ENCODE peak calls at places on chromosomes 3 and 15, in four cellular contexts. One of them, this sample, is unnamed.
A peak's percentile ranks its signal among the peaks of the same experiment; 100 is the strongest.

GRCh38 chr3:63791974-63792373 is 27.1 kb upstream of the C3orf49 start:
- DNase-seq in kidney epithelial cell: no peak
- DNase-seq in kidney: no peak
- DNase-seq in uterus: no peak
- DNase-seq in this sample: no peak

GRCh38 chr15:68383161-68384074 is 48.5 kb downstream of the ITGA11 start:
- DNase-seq in kidney epithelial cell: no peak
- DNase-seq in kidney: no peak
- DNase-seq in uterus: peak; percentile 36
- DNase-seq in this sample: peak; percentile 44

GRCh38 chr3:115423170-115423569 is 200.1 kb upstream of the GAP43 start:
- DNase-seq in kidney epithelial cell: no peak
- DNase-seq in uterus: no peak
- DNase-seq in kidney: no peak
- DNase-seq in this sample: no peak

GRCh38 chr3:111473550-111473949 is 68.4 kb upstream of the CD96 start:
- DNase-seq in kidney epithelial cell: no peak
- DNase-seq in uterus: no peak
- DNase-seq in kidney: peak; percentile 22
- DNase-seq in this sample: no peak

GRCh38 chr3:188066141-188066540 is 87.8 kb upstream of the LPP start:
- DNase-seq in kidney epithelial cell: no peak
- DNase-seq in kidney: no peak
- DNase-seq in uterus: no peak
- DNase-seq in this sample: no peak

GRCh38 chr3:87564438-87564837 is 288.1 kb upstream of the POU1F1 start:
- DNase-seq in uterus: no peak
- DNase-seq in kidney epithelial cell: no peak
- DNase-seq in kidney: no peak
- DNase-seq in this sample: no peak

GRCh38 chr15:89206908-89207331 is 14.5 kb downstream of the RLBP1 start:
- DNase-seq in kidney: peak; percentile 84
- DNase-seq in uterus: peak; percentile 67
- DNase-seq in kidney epithelial cell: peak; percentile 10
- DNase-seq in this sample: peak; percentile 73

GRCh38 chr3:119649764-119650163 is 10.6 kb downstream of the POPDC2 start:
- DNase-seq in kidney: no peak
- DNase-seq in uterus: no peak
- DNase-seq in kidney epithelial cell: no peak
- DNase-seq in this sample: no peak

GRCh38 chr15:79682851-79683288 is 213.9 kb downstream of the MTHFS start:
- DNase-seq in kidney epithelial cell: no peak
- DNase-seq in uterus: no peak
- DNase-seq in kidney: no peak
- DNase-seq in this sample: no peak

GRCh38 chr3:45952456-45952855 is 9.2 kb downstream of the CXCR6 start:
- DNase-seq in kidney: no peak
- DNase-seq in uterus: no peak
- DNase-seq in kidney epithelial cell: no peak
- DNase-seq in this sample: no peak

GRCh38 chr3:45950131-45950530 is 6.9 kb downstream of the CXCR6 start:
- DNase-seq in kidney epithelial cell: no peak
- DNase-seq in kidney: no peak
- DNase-seq in uterus: no peak
- DNase-seq in this sample: no peak

GRCh38 chr3:45951946-45952345 is 8.7 kb downstream of the CXCR6 start:
- DNase-seq in uterus: no peak
- DNase-seq in kidney: no peak
- DNase-seq in kidney epithelial cell: no peak
- DNase-seq in this sample: no peak

GRCh38 chr3:45949432-45949831 is 6.2 kb downstream of the CXCR6 start:
- DNase-seq in kidney epithelial cell: no peak
- DNase-seq in kidney: no peak
- DNase-seq in uterus: no peak
- DNase-seq in this sample: no peak

DNA sequence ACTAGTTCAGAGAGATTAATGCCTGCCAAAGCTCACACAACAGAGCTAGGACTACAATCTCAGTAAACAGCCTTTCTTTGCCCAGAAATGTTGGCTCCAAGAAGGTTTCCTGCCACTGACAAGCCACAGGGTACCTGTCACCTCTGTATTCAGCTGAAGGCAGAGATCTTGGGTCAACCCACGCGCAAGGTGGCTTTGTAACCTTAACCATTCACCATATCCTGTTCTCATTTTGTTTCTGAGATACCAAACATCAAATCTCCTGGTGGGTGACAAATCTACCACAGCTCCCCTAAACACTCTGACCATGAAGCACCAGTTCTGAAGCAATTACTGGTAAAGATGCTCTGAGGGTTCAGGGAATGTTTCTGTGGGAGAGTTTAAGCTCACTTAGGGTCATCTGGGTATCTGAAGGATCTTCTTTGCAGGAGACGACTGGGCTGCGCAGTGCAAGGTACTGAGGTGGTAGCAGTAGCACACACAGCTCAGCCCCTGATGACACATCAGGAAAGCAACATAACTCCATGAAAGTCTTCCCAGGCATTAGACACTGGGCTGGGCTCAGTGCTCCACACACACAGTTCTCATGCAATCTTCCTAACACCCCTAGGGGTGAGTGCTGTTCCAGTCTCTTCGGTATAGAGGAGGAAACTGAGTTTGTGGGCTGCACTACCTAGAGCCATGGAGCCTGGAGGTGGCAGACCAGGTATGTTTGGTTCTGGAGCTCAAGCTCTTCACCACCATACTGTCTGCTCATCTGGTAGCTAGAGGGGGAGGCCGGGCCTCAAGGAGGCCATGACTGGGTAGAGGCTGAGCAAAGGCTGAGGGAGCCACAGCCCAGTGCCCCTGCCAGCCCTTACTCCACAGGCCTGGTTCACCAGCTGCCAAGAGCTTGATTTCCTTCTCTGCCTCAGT is 7.7 kb downstream of the CXCR6 start:
- DNase-seq in uterus: no peak
- DNase-seq in kidney epithelial cell: no peak
- DNase-seq in kidney: no peak
- DNase-seq in this sample: no peak
- H3K36me3 ChIP-seq in uterus: no peaks in the 10 kb centered on the region
- H3K36me3 ChIP-seq in kidney epithelial cell: no peaks in the 10 kb centered on the region
- H3K36me3 ChIP-seq in kidney: peaks cover 64% of the 10 kb centered on the region
- H3K36me3 ChIP-seq in this sample: peaks cover 20% of the 10 kb centered on the region

GRCh38 chr3:11601446-11602241 is 42.1 kb downstream of the VGLL4 start:
- DNase-seq in kidney: no peak
- DNase-seq in uterus: peak; percentile 68
- DNase-seq in kidney epithelial cell: no peak
- DNase-seq in this sample: peak; percentile 46

GRCh38 chr3:11603628-11604027 is 40.1 kb downstream of the VGLL4 start:
- DNase-seq in kidney epithelial cell: no peak
- DNase-seq in kidney: no peak
- DNase-seq in uterus: peak; percentile 70
- DNase-seq in this sample: no peak

GRCh38 chr3:11602886-11603285 is 40.8 kb downstream of the VGLL4 start:
- DNase-seq in kidney: no peak
- DNase-seq in kidney epithelial cell: no peak
- DNase-seq in uterus: no peak
- DNase-seq in this sample: no peak

GRCh38 chr3:11600501-11601282 is 43.0 kb downstream of the VGLL4 start:
- DNase-seq in kidney: peak; percentile 94
- DNase-seq in uterus: peak; percentile 80
- DNase-seq in kidney epithelial cell: peak; percentile 99
- DNase-seq in this sample: peak; percentile 86

GRCh38 chr3:11602441-11602840 is 41.3 kb downstream of the VGLL4 start:
- DNase-seq in kidney epithelial cell: no peak
- DNase-seq in uterus: no peak
- DNase-seq in kidney: no peak
- DNase-seq in this sample: no peak
- H3K36me3 ChIP-seq in kidney epithelial cell: no peaks in the 10 kb centered on the region
- H3K36me3 ChIP-seq in uterus: no peaks in the 10 kb centered on the region
- H3K36me3 ChIP-seq in kidney: no peaks in the 10 kb centered on the region
- H3K36me3 ChIP-seq in this sample: no peaks in the 10 kb centered on the region

DNA sequence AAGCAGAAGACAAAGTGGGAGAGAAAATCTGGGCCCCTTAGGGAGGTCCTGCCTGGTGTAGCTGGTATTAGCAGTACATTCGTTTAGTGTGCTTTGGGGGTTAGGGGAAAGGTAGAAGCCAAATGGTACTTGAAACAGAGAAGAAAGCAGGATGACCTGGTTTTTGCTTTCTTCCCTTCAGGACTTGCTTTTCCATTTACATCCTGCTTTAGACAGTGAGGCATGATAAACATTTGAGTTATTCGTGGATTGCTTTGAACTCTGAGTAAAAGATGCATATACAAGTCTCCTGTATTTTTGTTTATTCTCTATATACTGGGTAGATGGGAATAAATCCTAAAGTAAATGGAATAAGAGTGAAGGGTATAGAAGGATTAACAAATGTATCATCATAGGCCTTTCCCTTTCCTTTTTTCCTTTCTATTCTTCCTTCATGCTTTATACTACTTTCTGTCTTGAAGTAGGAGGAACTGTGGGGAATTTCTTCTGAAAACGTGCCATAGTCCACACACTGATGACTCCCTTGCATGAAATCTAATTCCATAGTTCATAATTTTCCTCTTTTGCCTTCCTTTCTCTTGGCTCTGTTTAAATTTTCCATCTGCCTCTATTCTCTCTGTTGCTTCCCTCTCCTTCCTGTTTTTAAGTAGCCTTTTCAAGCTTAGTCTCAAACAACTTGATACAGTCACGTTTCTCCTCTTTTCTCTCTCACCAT is 139.5 kb upstream of the RBMS3 start:
- DNase-seq in kidney epithelial cell: no peak
- DNase-seq in uterus: no peak
- DNase-seq in kidney: no peak
- DNase-seq in this sample: no peak
- H3K36me3 ChIP-seq in kidney epithelial cell: no peaks in the 10 kb centered on the region
- H3K36me3 ChIP-seq in uterus: no peaks in the 10 kb centered on the region
- H3K36me3 ChIP-seq in kidney: no peaks in the 10 kb centered on the region
- H3K36me3 ChIP-seq in this sample: no peaks in the 10 kb centered on the region

GRCh38 chr3:121529308-121529707 is 16.5 kb downstream of the POLQ start:
- DNase-seq in kidney: no peak
- DNase-seq in uterus: no peak
- DNase-seq in kidney epithelial cell: no peak
- DNase-seq in this sample: no peak
- H3K36me3 ChIP-seq in kidney: no peaks in the 10 kb centered on the region
- H3K36me3 ChIP-seq in uterus: no peaks in the 10 kb centered on the region
- H3K36me3 ChIP-seq in kidney epithelial cell: no peaks in the 10 kb centered on the region
- H3K36me3 ChIP-seq in this sample: no peaks in the 10 kb centered on the region

DNA sequence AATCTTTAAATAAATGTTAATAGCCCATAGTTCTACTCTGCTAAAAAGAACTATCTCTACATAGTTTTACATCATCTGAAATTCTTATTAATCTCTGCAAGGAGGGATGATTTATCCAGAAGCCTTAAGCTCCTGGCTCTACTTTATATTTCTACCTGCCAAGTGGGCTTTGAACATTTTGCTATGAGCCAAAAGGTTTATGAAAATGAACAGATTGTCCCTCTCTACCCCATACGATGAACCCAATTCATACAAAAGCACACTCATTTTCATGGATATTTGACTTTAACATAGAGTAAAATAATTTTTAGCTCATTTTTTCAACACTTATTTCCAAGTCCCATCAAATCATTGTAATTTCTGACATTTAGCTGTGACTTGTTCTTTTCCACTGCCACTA is 611.0 kb downstream of the NSUN3 start:
- DNase-seq in kidney epithelial cell: no peak
- DNase-seq in kidney: no peak
- DNase-seq in uterus: no peak
- DNase-seq in this sample: no peak
- H3K36me3 ChIP-seq in kidney epithelial cell: no peaks in the 10 kb centered on the region
- H3K36me3 ChIP-seq in kidney: no peaks in the 10 kb centered on the region
- H3K36me3 ChIP-seq in uterus: no peaks in the 10 kb centered on the region
- H3K36me3 ChIP-seq in this sample: no peaks in the 10 kb centered on the region

DNA sequence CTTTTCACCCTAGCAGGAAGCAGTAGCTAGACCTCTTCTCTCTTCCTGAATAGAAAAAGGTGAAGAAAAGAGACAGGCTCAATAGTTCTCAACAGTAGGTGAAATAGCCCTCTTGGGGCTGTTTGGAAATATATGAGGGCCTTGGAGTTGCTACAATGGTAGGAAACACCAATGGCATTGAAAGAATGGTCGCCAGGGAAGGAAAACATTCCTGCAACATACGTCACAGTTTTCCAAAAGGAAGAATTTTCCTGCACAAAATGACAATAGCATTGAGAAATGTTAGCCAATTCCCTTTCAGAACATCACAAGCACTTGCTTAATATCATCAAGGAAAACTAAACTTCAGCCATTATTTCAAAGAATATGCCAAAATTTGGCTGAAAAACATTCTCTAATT is 484.5 kb downstream of the IGSF11 start:
- DNase-seq in kidney: no peak
- DNase-seq in kidney epithelial cell: no peak
- DNase-seq in uterus: no peak
- DNase-seq in this sample: no peak
- H3K36me3 ChIP-seq in kidney: no peaks in the 10 kb centered on the region
- H3K36me3 ChIP-seq in kidney epithelial cell: no peaks in the 10 kb centered on the region
- H3K36me3 ChIP-seq in uterus: no peaks in the 10 kb centered on the region
- H3K36me3 ChIP-seq in this sample: no peaks in the 10 kb centered on the region

GRCh38 chr3:42602961-42603360 is 2.5 kb downstream of the NKTR start:
- DNase-seq in kidney: no peak
- DNase-seq in uterus: no peak
- DNase-seq in kidney epithelial cell: no peak
- DNase-seq in this sample: no peak
- H3K36me3 ChIP-seq in kidney: no peaks in the 10 kb centered on the region
- H3K36me3 ChIP-seq in uterus: no peaks in the 10 kb centered on the region
- H3K36me3 ChIP-seq in kidney epithelial cell: no peaks in the 10 kb centered on the region
- H3K36me3 ChIP-seq in this sample: no peaks in the 10 kb centered on the region

GRCh38 chr3:172305974-172306373 is 142.3 kb downstream of the GHSR start:
- DNase-seq in uterus: no peak
- DNase-seq in kidney: no peak
- DNase-seq in kidney epithelial cell: no peak
- DNase-seq in this sample: no peak

GRCh38 chr3:172309741-172310140 is 138.5 kb downstream of the GHSR start:
- DNase-seq in kidney: no peak
- DNase-seq in uterus: no peak
- DNase-seq in kidney epithelial cell: no peak
- DNase-seq in this sample: no peak

GRCh38 chr3:172305552-172305951 is 142.7 kb downstream of the GHSR start:
- DNase-seq in kidney epithelial cell: peak; percentile 63
- DNase-seq in kidney: no peak
- DNase-seq in uterus: no peak
- DNase-seq in this sample: no peak

GRCh38 chr3:172309059-172309458 is 139.2 kb downstream of the GHSR start:
- DNase-seq in kidney: no peak
- DNase-seq in uterus: no peak
- DNase-seq in kidney epithelial cell: no peak
- DNase-seq in this sample: no peak

GRCh38 chr3:172307143-172307560 is 141.1 kb downstream of the GHSR start:
- DNase-seq in kidney: no peak
- DNase-seq in kidney epithelial cell: no peak
- DNase-seq in uterus: no peak
- DNase-seq in this sample: no peak
- H3K36me3 ChIP-seq in kidney: peaks cover 15% of the 10 kb centered on the region
- H3K36me3 ChIP-seq in kidney epithelial cell: peaks cover 2% of the 10 kb centered on the region
- H3K36me3 ChIP-seq in uterus: no peaks in the 10 kb centered on the region
- H3K36me3 ChIP-seq in this sample: peaks cover 5% of the 10 kb centered on the region

GRCh38 chr3:136110481-136110880 is 85.7 kb downstream of the MSL2 start:
- DNase-seq in uterus: no peak
- DNase-seq in kidney: no peak
- DNase-seq in kidney epithelial cell: no peak
- DNase-seq in this sample: no peak

GRCh38 chr3:136105044-136105443 is 91.1 kb downstream of the MSL2 start:
- DNase-seq in kidney epithelial cell: no peak
- DNase-seq in uterus: no peak
- DNase-seq in kidney: no peak
- DNase-seq in this sample: no peak

GRCh38 chr3:136109499-136109898 is 86.6 kb downstream of the MSL2 start:
- DNase-seq in uterus: no peak
- DNase-seq in kidney epithelial cell: no peak
- DNase-seq in kidney: no peak
- DNase-seq in this sample: no peak

GRCh38 chr3:136106101-136106500 is 90.0 kb downstream of the MSL2 start:
- DNase-seq in kidney: no peak
- DNase-seq in uterus: no peak
- DNase-seq in kidney epithelial cell: no peak
- DNase-seq in this sample: no peak
- H3K36me3 ChIP-seq in kidney: peaks cover 2% of the 10 kb centered on the region
- H3K36me3 ChIP-seq in uterus: no peaks in the 10 kb centered on the region
- H3K36me3 ChIP-seq in kidney epithelial cell: no peaks in the 10 kb centered on the region
- H3K36me3 ChIP-seq in this sample: no peaks in the 10 kb centered on the region